ENCODE peak calls at places on chromosomes 12 and 14, in five cellular contexts. Z is NCI-H345, V is astrocyte of the cerebellum, G is Right ventricle myocardium superior, E is cardiac fibroblast. O is an unnamed sample.

GRCh38 chr12:96048392-96048969 is 13.1 kb upstream of the LTA4H start:
- DNase-seq in Z (peak; percentile 4), V (no peak), G (no peak), E (no peak), O (no peak)

GRCh38 chr14:92568621-92569479 is 55.3 kb downstream of the RIN3 start:
- DNase-seq in Z (no peak), V (no peak), G (peak; percentile 65), E (peak; percentile 73), O (no peak)

GRCh38 chr12:11727133-11727664 is 77.7 kb downstream of the ETV6 start:
- DNase-seq in Z (peak; percentile 25), V (no peak), G (no peak), E (no peak), O (no peak)

GRCh38 chr14:23539209-23539866 is 12.2 kb downstream of the ZFHX2 start:
- DNase-seq in Z (peak; percentile 52), V (no peak), G (no peak), E (peak; percentile 47), O (no peak)

GRCh38 chr14:61342486-61342885 is 21.1 kb downstream of the PRKCH start:
- DNase-seq in Z (no peak), V (no peak), G (no peak), E (no peak), O (no peak)

GRCh38 chr14:61525293-61526011 is 169.9 kb upstream of the HIF1A start:
- DNase-seq in Z (no peak), V (no peak), G (peak; percentile 75), E (peak; percentile 82), O (peak; percentile 90)

GRCh38 chr12:114420553-114420952 is 14.6 kb upstream of the TBX5 start:
- DNase-seq in Z (no peak), V (no peak), G (no peak), E (no peak), O (no peak)

GRCh38 chr14:79117561-79117960 is 947.4 kb downstream of the NRXN3 start:
- DNase-seq in Z (no peak), V (no peak), G (no peak), E (no peak), O (no peak)